ENCODE peak calls at places on chromosomes 2 and 18, in six cellular contexts. B, S, L, E, U and R are unnamed samples.

GRCh38 chr18:2655954-2656236 is 369 bp downstream of the SMCHD1 start:
- DNase-seq in B (no peak), S (no peak), L (peak), E (no peak), U (no peak), R (no peak)

GRCh38 chr2:216683846-216684245 is 11.5 kb downstream of the IGFBP5 start:
- DNase-seq in B (no peak), S (no peak), L (peak), E (no peak), U (no peak), R (peak)

GRCh38 chr2:85071096-85071495 is 62.1 kb upstream of the TCF7L1 start:
- DNase-seq in B (no peak), S (no peak), L (no peak), E (no peak), U (no peak), R (no peak)

GRCh38 chr2:134178109-134178877 is 75.6 kb upstream of the MGAT5 start:
- DNase-seq in B (no peak), S (no peak), L (no peak), E (no peak), U (no peak), R (no peak)

GRCh38 chr2:59449264-59449663 is 1104.2 kb downstream of the BCL11A start:
- DNase-seq in B (no peak), S (no peak), L (no peak), E (no peak), U (no peak), R (no peak)

GRCh38 chr18:58496937-58497336 is 132.0 kb downstream of the ALPK2 start:
- DNase-seq in B (no peak), S (no peak), L (no peak), E (no peak), U (no peak), R (no peak)

GRCh38 chr2:175766880-175767279 is 235.2 kb downstream of the LNPK start:
- DNase-seq in B (no peak), S (no peak), L (peak), E (no peak), U (no peak), R (no peak)

GRCh38 chr2:239955989-239956817 is 68.9 kb downstream of the NDUFA10 start:
- DNase-seq in B (no peak), S (no peak), L (no peak), E (peak), U (no peak), R (peak)

GRCh38 chr18:76620326-76620813 is 125.3 kb upstream of the ZNF516 start:
- DNase-seq in B (peak), S (no peak), L (peak), E (peak), U (no peak), R (peak)

GRCh38 chr2:9565436-9566153 is 10.0 kb upstream of the ADAM17 start:
- DNase-seq in B (no peak), S (no peak), L (peak), E (no peak), U (no peak), R (no peak)

GRCh38 chr18:22848618-22849017 is 84.5 kb upstream of the RBBP8 start:
- DNase-seq in B (no peak), S (no peak), L (peak), E (no peak), U (no peak), R (no peak)

GRCh38 chr18:66872277-66872676 is 268.4 kb upstream of the CDH19 start:
- DNase-seq in B (no peak), S (no peak), L (peak), E (no peak), U (no peak), R (no peak)

GRCh38 chr18:39462436-39462835 is 1896.8 kb upstream of the CELF4 start:
- DNase-seq in B (no peak), S (no peak), L (peak), E (no peak), U (no peak), R (no peak)